ENCODE peak calls at places on chromosomes 6 and 20, in five cellular contexts. Q is cardiac fibroblast, U is tibial nerve, N is BJ, W is AG04450. C is an unnamed sample.
A peak's percentile ranks its signal among the peaks of the same experiment; 100 is the strongest.

GRCh38 chr6:43248107-43248506 is 4.8 kb downstream of the TTBK1 start:
- DNase-seq in Q (no peak), N (no peak), U (no peak), W (no peak), C (no peak)

GRCh38 chr6:28789553-28790083 is 134.2 kb downstream of the TRIM27 start:
- DNase-seq in Q (peak; percentile 87), W (no peak), N (no peak), U (no peak), C (no peak)

GRCh38 chr6:132365319-132365907 is 35.9 kb downstream of the MOXD1 start:
- DNase-seq in U (no peak), N (no peak), W (no peak), Q (no peak), C (no peak)

GRCh38 chr20:63740070-63740500 is 509 bp downstream of the SLC2A4RG start:
- DNase-seq in U (no peak), N (no peak), W (no peak), Q (peak; percentile 14), C (no peak)

GRCh38 chr6:52513464-52513863 is 63.4 kb downstream of the TRAM2 start:
- DNase-seq in W (no peak), U (no peak), Q (no peak), N (no peak), C (no peak)

GRCh38 chr20:63029358-63030121 is 22.8 kb upstream of the BHLHE23 start:
- DNase-seq in U (no peak), W (no peak), Q (no peak), N (no peak), C (no peak)

GRCh38 chr6:4010035-4010434 is 68.9 kb downstream of the FAM217A start:
- DNase-seq in Q (no peak), U (no peak), N (no peak), W (no peak), C (no peak)

GRCh38 chr20:24691901-24692351 is 222.5 kb downstream of the SYNDIG1 start:
- DNase-seq in U (no peak), N (no peak), W (no peak), Q (no peak), C (no peak)

GRCh38 chr6:137271245-137272183 is 52.3 kb upstream of the IFNGR1 start:
- DNase-seq in U (no peak), N (no peak), W (peak; percentile 10), Q (peak; percentile 82), C (peak; percentile 20)

DNA sequence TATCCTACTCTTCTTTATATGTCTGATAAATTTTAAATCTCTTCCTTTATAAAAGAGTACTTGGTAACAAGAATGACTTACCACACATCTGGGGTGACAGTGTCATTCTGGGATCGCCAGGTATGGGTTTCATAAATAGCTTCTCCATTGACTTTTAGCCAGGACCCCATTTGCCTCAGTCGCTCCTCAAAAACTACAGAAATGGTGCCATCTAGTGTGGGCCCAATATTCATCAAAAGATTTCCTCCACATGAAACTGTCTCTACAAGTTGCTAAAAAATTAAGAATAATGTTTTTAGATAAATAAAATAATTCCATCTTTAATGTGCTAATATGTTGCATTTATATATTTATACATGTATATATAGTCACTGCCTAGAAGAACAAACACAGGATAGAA is 9.7 kb downstream of the FUCA2 start:
- DNase-seq in W (no peak), U (no peak), Q (no peak), N (no peak), C (no peak)
- TF ChIP-seq CTCF in W (no peak), U (no peak), Q (no peak), N (no peak), C (peak; percentile 15)

GRCh38 chr6:134379599-134379998 is 61.7 kb upstream of the SGK1 start:
- DNase-seq in W (no peak), Q (no peak), N (no peak), U (no peak), C (no peak)
- H3K4me3 ChIP-seq in W (no peak overlapping the region), Q (no peak overlapping the region), N (no peak overlapping the region), U (no peak overlapping the region), C (no peak overlapping the region)

GRCh38 chr20:23188377-23189169 is 102.4 kb upstream of the CD93 start:
- DNase-seq in U (no peak), Q (no peak), N (no peak), W (no peak), C (no peak)
- TF ChIP-seq CTCF in U (no peak), Q (no peak), N (no peak), W (no peak), C (no peak)

GRCh38 chr6:56842602-56843475 is 112.1 kb upstream of the BEND6 start:
- DNase-seq in W (no peak), U (peak; percentile 26), N (no peak), Q (peak; percentile 81), C (no peak)
- H3K4me3 ChIP-seq in W (peak overlapping the region; percentile 80), U (peak overlapping the region; percentile 77), N (peak overlapping the region; percentile 82), Q (peak overlapping the region; percentile 73), C (peak overlapping the region; percentile 73)

DNA sequence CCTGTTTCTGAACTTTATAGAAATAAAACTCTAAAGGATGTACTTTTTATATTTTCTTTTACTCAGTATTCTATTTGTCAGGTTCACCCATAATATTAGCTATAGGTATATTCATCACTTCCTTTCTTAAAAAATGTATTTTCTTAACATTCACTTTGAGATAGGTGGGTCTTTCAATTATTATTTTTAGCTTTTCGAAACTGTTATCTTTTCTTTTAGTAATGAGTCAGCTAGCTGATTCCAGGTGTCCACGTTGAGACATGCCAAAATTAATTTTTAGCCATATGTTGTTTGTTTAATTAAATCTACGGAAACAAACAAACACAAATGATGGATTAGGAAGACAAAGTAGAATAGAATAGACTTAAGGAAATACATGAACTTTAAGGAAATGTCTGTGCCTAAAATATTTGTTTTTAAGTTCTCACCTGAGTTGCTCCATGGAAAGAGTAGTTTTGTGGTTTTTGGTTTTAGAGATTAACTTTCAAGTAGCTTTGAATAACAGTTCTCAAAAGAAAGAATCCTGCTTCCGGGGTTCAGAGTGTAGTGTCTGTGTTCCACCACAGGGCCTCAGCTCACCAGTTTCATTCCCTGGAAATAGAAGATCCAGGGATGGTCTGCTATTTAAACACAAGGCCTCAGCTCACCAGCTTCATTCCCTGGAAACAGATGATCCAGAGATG is 435.0 kb downstream of the HAO1 start:
- DNase-seq in W (no peak), Q (no peak), N (no peak), U (no peak), C (no peak)
- TF ChIP-seq CTCF in W (no peak), Q (no peak), N (no peak), U (no peak), C (no peak)

GRCh38 chr20:53639128-53639527 is 45.5 kb upstream of the ZNF217 start:
- DNase-seq in Q (no peak), W (no peak), N (no peak), U (no peak), C (no peak)

GRCh38 chr20:53645582-53645897 is 51.9 kb upstream of the ZNF217 start:
- DNase-seq in N (no peak), U (no peak), W (no peak), Q (no peak), C (no peak)

GRCh38 chr20:53639647-53640440 is 46.2 kb upstream of the ZNF217 start:
- DNase-seq in Q (no peak), U (no peak), W (no peak), N (no peak), C (no peak)

GRCh38 chr20:53643031-53643832 is 49.6 kb upstream of the ZNF217 start:
- DNase-seq in N (peak; percentile 59), U (no peak), Q (peak; percentile 91), W (no peak), C (peak; percentile 67)

GRCh38 chr20:53642196-53643030 is 48.8 kb upstream of the ZNF217 start:
- DNase-seq in W (no peak), U (peak; percentile 61), N (peak; percentile 52), Q (peak; percentile 87), C (peak; percentile 49)
- H3K4me3 ChIP-seq in W (no peak overlapping the region), U (no peak overlapping the region), N (no peak overlapping the region), Q (no peak overlapping the region), C (no peak overlapping the region)

GRCh38 chr20:57498425-57499400 is 26.2 kb downstream of the CTCFL start:
- DNase-seq in W (no peak), U (no peak), Q (peak; percentile 24), N (no peak), C (no peak)
- TF ChIP-seq CTCF in W (peak; percentile 37), U (no peak), Q (peak; percentile 42), N (peak; percentile 61), C (peak; percentile 66)

C was measured in epithelial cell of proximal tubule.